ENCODE peak calls at places on chromosomes 2 and 18, in four cellular contexts. Y is stomach, B is ovary, N is sigmoid colon. C is an unnamed sample.

GRCh38 chr2:17976871-17977746 is 98.6 kb downstream of the KCNS3 start:
- DNase-seq in Y (no peak), B (no peak), N (peak), C (no peak)

GRCh38 chr2:39175391-39175790 is 54.5 kb upstream of the SOS1 start:
- DNase-seq in Y (no peak), B (no peak), N (no peak), C (no peak)

GRCh38 chr18:49041677-49042570 is 91.2 kb upstream of the SMAD7 start:
- DNase-seq in Y (peak), B (peak), N (peak), C (no peak)

GRCh38 chr2:40380721-40381120 is 71.2 kb downstream of the SLC8A1 start:
- DNase-seq in Y (no peak), B (no peak), N (no peak), C (no peak)

GRCh38 chr18:36187138-36187825 is at the start of gene MOCOS:
- DNase-seq in Y (peak), B (peak), N (peak), C (peak)

GRCh38 chr2:70005752-70006446 is 44.5 kb upstream of the ASPRV1 start:
- DNase-seq in Y (no peak), B (no peak), N (no peak), C (peak)

GRCh38 chr2:8906208-8906607 is 68.8 kb upstream of the KIDINS220 start:
- DNase-seq in Y (peak), B (no peak), N (no peak), C (no peak)

GRCh38 chr18:60172030-60172429 is 200.5 kb downstream of the MC4R start:
- DNase-seq in Y (no peak), B (no peak), N (no peak), C (no peak)

GRCh38 chr2:85436836-85437487 is 18.4 kb downstream of the SH2D6 start:
- DNase-seq in Y (no peak), B (no peak), N (no peak), C (no peak)

GRCh38 chr18:51123481-51123880 is 74.0 kb downstream of the MEX3C start:
- DNase-seq in Y (no peak), B (no peak), N (no peak), C (no peak)

GRCh38 chr2:85772019-85772745 is 18.4 kb downstream of the ATOH8 start:
- DNase-seq in Y (peak), B (peak), N (peak), C (peak)

GRCh38 chr2:15400240-15400826 is 160.8 kb downstream of the NBAS start:
- DNase-seq in Y (no peak), B (no peak), N (no peak), C (no peak)

GRCh38 chr2:201122276-201122675 is 6.3 kb downstream of the CFLAR start:
- DNase-seq in Y (no peak), B (no peak), N (no peak), C (no peak)

GRCh38 chr18:76545433-76546281 is 50.6 kb upstream of the ZNF516 start:
- DNase-seq in Y (no peak), B (no peak), N (no peak), C (no peak)
- H3K4me3 ChIP-seq in Y (no peak), B (no peak), N (no peak), C (no peak)

DNA sequence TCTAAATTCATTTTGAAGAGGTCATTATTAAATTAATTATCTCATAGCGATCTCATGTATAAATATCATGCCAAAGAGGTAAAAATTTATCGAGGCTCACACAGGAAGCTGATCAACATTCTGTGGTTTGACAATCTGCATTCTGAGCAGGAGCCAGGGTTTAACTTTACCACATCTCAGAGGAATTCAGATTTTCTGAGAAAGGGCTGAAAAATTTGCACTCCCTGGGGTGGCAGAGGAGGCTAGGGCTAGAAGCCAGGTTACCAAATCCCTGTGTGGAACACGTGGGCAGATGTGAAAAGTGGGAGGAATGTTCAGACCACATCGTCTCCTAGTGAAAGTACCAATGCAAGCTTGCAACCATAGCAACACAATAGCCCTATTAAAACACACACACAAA is 63.5 kb upstream of the CTLA4 start:
- DNase-seq in Y (no peak), B (no peak), N (no peak), C (no peak)
- TF ChIP-seq EP300 in Y (no peak), B (no peak), N (no peak), C (no peak)

GRCh38 chr2:230870544-230871360 is 6.0 kb downstream of the ITM2C start:
- DNase-seq in Y (peak), B (no peak), N (no peak), C (peak)

GRCh38 chr2:230872968-230873669 is 8.4 kb downstream of the ITM2C start:
- DNase-seq in Y (peak), B (no peak), N (no peak), C (no peak)

GRCh38 chr2:230873670-230874401 is 9.1 kb downstream of the ITM2C start:
- DNase-seq in Y (peak), B (no peak), N (no peak), C (peak)

GRCh38 chr2:230871361-230872150 is 6.8 kb downstream of the ITM2C start:
- DNase-seq in Y (peak), B (no peak), N (no peak), C (no peak)

DNA sequence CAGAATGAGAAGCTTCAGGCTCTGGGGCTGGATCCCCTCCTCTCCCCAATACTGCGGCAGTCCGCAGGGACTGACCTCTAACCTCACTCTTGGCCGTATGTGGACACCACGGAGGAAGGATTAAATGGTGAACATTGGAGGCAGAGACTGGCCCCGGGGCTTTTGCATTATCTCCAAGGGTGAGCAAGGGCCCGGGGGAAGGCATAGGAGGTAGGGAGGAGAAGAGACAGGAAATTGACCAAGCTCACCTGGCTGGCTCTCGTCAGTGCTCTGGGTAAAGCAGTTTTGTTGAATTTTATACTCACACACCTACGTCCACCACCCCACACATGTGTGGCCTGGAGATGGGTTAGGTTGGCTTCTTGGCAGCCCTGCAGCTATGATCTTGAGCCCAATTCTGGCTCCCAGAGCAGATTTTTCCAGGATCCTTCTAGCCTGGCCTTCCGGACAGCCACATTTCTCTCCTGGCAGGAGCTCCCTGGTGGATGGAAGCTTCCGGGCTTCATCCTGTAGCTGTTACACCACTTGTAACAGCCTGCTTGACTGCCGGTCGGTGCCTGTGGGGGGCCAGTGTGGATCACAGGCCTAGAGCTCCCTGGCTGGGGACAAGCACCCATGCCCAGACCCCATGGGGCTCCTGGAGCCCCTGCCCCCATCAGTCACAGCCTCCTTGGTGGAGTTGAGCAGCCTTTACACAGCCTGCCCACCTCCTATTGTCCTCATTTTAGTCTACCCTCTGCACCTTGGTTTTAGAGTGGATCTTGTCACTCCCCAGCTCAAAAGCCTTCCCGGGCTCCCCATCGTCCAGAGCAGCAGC is 7.6 kb downstream of the ITM2C start:
- DNase-seq in Y (peak), B (no peak), N (no peak), C (no peak)
- H3K4me3 ChIP-seq in Y (no peak), B (no peak), N (no peak), C (no peak)

GRCh38 chr2:67842375-67842959 is 220.3 kb downstream of the C1D start:
- DNase-seq in Y (no peak), B (no peak), N (no peak), C (no peak)

GRCh38 chr2:67844024-67844540 is 218.7 kb downstream of the C1D start:
- DNase-seq in Y (no peak), B (no peak), N (no peak), C (no peak)

GRCh38 chr2:67848551-67848950 is 214.3 kb downstream of the C1D start:
- DNase-seq in Y (no peak), B (no peak), N (no peak), C (no peak)

GRCh38 chr2:67845557-67846114 is 217.2 kb downstream of the C1D start:
- DNase-seq in Y (no peak), B (no peak), N (peak), C (no peak)

DNA sequence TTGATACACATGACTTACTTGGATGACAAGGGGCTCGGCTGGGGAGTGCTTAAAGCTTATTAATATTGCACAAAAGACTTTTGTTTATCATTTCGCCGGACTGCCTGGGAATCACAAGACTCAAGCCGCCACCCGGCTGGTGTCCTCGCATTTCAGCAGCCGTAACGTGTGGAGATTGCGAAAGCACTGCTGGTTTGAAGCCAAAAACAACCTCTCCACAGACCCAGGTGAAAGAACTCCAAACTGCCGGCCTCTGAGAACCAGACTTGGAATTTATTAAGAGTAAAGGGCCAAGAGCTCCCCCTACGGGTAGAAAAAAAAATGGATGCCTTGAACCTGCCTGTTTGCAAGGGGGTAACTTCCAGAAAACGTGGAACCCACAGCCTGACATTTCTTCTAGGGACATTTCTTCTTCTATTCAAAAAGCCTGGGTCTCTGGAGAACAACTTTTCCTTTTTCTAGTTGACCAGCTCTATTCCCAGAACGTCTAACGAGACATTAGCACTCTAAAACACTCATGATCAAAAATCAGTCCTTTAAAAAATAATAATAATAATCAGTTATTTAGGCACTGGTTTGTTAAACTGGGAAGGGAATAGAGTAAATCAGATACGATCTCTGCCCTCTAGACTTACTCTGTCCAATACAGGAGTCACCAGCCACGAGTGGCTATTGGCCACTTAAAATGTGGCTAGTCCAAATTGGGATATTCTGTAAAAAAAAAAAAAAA is 216.3 kb downstream of the C1D start:
- DNase-seq in Y (peak), B (peak), N (peak), C (peak)
- TF ChIP-seq EP300 in Y (peak), B (no peak), N (no peak), C (no peak)

GRCh38 chr18:9428862-9429661 is 46.3 kb upstream of the RALBP1 start:
- DNase-seq in Y (no peak), B (no peak), N (peak), C (no peak)
- H3K4me3 ChIP-seq in Y (no peak), B (no peak), N (no peak), C (peak)

DNA sequence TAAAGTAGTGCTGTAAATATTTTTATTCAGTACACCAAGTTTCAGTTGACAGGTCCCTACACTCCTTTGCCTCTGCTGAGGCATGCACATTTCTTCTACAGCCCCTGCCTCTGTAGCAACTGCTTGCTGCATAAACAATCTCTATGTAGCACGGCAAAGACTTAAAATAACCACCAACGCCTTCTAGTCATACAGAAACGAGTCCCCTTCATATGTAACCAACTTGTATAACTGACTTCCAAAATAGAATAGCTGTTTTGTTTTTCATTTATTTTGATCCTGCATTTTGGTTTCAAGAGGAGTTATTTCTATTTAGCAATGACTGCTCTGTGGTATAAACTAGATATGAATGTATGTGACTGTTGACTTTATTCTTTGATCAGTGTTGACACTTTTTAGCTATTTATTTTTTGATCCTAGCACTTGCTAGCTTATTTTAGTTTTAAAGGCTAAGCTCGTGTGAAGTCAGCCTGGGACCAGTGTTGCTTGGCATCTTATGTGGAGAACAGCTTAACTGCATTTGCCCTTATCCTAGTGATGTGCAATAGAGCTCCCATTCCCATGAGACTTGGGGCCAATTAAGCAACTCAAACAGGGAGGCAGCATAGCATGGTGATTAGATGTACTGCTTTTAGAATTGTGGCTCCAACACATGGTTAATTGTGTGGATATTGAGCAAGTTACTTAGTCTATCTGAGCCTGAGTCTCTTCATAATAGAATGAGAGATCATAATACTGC is 79.6 kb downstream of the HRH4 start:
- DNase-seq in Y (no peak), B (no peak), N (no peak), C (no peak)
- TF ChIP-seq EP300 in Y (no peak), B (no peak), N (no peak), C (no peak)

GRCh38 chr2:24453379-24454073 is 37.5 kb upstream of the NCOA1 start:
- DNase-seq in Y (no peak), B (no peak), N (no peak), C (no peak)

GRCh38 chr2:24449348-24449747 is 41.7 kb upstream of the NCOA1 start:
- DNase-seq in Y (no peak), B (no peak), N (no peak), C (no peak)

GRCh38 chr2:24454258-24454657 is 36.8 kb upstream of the NCOA1 start:
- DNase-seq in Y (no peak), B (no peak), N (no peak), C (no peak)

GRCh38 chr2:24452499-24452878 is 38.6 kb upstream of the NCOA1 start:
- DNase-seq in Y (no peak), B (no peak), N (no peak), C (no peak)

DNA sequence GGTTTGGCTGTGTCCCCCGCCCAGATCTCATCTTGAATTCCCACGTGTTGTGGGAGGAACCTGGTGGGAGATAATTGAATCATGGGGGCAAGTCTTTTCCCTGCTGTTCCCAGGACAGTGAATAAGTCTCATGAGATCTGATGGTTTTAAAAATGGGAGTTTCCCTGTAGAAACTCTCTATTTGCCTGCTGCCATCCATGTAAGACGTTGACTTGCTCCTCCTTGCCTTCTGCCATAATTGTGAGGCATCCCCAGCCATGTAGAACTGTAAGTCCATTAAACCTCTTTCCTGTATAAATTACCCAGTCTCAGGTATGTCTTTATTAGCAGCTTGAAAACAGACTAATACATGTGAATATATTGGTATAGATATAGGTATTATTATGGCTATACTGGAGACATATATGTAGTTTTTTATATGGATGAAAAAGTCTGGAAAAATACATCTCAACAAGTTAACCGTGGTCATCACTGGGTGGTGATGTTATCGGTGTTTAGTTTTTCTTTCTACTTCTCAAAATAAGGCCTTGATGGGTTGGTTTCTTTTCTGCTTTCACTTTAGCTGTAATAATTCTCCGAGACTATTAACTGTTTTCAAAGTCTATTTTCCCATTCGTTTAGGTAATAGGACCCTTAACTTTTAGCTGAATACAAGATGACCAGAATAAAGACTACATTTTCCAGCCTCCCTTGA is 39.1 kb upstream of the NCOA1 start:
- DNase-seq in Y (no peak), B (no peak), N (no peak), C (no peak)
- H3K4me3 ChIP-seq in Y (no peak), B (no peak), N (no peak), C (no peak)

GRCh38 chr18:47594063-47594462 is 336.4 kb downstream of the SMAD2 start:
- DNase-seq in Y (no peak), B (no peak), N (no peak), C (no peak)

GRCh38 chr18:47591429-47591828 is 339.0 kb downstream of the SMAD2 start:
- DNase-seq in Y (no peak), B (no peak), N (no peak), C (no peak)

GRCh38 chr18:47595816-47596501 is 334.5 kb downstream of the SMAD2 start:
- DNase-seq in Y (no peak), B (no peak), N (no peak), C (no peak)

DNA sequence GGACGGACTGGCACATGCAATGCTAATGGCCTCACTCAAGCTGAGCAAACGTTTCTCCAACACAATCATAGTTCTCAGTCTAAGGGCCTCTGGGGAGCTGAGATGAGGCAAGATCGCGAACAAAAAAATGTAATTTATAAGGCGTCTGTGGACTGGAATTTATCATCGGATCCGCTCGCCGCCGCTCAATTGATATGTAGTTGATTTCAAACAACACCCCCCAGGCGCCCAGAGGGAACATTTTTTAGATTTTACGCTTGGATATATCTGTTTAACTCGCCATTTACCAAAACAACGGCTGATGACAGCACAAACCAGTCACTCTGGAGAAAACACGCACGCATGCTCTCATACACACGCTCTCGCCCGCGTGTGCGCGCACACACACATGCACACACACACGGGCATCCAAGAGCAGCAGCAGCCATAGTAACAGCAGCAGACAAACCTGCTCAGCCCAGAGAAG is 335.8 kb downstream of the SMAD2 start:
- DNase-seq in Y (no peak), B (no peak), N (no peak), C (no peak)
- TF ChIP-seq EP300 in Y (no peak), B (no peak), N (no peak), C (no peak)

GRCh38 chr2:42132966-42133641 is 36.0 kb upstream of the EML4 start:
- DNase-seq in Y (peak), B (peak), N (peak), C (peak)
- H3K4me3 ChIP-seq in Y (peak), B (peak), N (peak), C (peak)

GRCh38 chr2:233247744-233248143 is 3.7 kb upstream of the ATG16L1 start:
- DNase-seq in Y (no peak), B (no peak), N (no peak), C (no peak)
- TF ChIP-seq EP300 in Y (no peak), B (no peak), N (no peak), C (no peak)

C was measured in suprapubic skin.